ENCODE peak calls at places on chromosomes 11 and 22, in five cellular contexts. Z is activated T-cell treated with anti-CD3 and anti-CD28 coated beads, Interleukin-2, amount 50 U/mL, for 72 hours; E is T-cell; X is tibial artery; C is hypothalamus. F is an unnamed sample.

GRCh38 chr11:2380807-2381350 is 3.8 kb downstream of the CD81 start:
- DNase-seq in Z (no peak), E (no peak), X (peak), C (peak), F (peak)

GRCh38 chr11:113293936-113294335 is 20.4 kb upstream of the TTC12 start:
- DNase-seq in Z (no peak), E (no peak), X (no peak), C (no peak), F (no peak)

GRCh38 chr22:17672417-17672991 is 33.9 kb downstream of the BCL2L13 start:
- DNase-seq in Z (no peak), E (no peak), X (no peak), C (no peak), F (no peak)

GRCh38 chr22:45574069-45574703 is 71.5 kb downstream of the FBLN1 start:
- DNase-seq in Z (no peak), E (no peak), X (no peak), C (no peak), F (peak)

GRCh38 chr11:34305095-34305692 is 52.6 kb downstream of the ABTB2 start:
- DNase-seq in Z (no peak), E (no peak), X (no peak), C (no peak), F (no peak)

GRCh38 chr11:15145635-15146034 is 30.9 kb downstream of the INSC start:
- DNase-seq in Z (no peak), E (no peak), X (no peak), C (no peak), F (no peak)

GRCh38 chr22:47612136-47612910 is 849.9 kb downstream of the TBC1D22A start:
- DNase-seq in Z (no peak), E (no peak), X (no peak), C (no peak), F (no peak)

GRCh38 chr11:100942016-100942415 is 187.6 kb downstream of the PGR start:
- DNase-seq in Z (no peak), E (no peak), X (no peak), C (no peak), F (no peak)

GRCh38 chr11:57340228-57340627 is 2.1 kb downstream of the P2RX3 start:
- DNase-seq in Z (no peak), E (no peak), X (no peak), C (no peak), F (peak)

GRCh38 chr11:1888811-1889526 is 2.7 kb downstream of the PRR33 start:
- DNase-seq in Z (peak), E (peak), X (no peak), C (no peak), F (no peak)